ENCODE peak calls at places on chromosomes 5 and 9, in seven cellular contexts. I, R, S, M, C, E and Z are unnamed samples.
A peak's percentile ranks its signal among the peaks of the same experiment; 100 is the strongest.

GRCh38 chr5:16590685-16591084 is 26.1 kb downstream of the RETREG1 start:
- DNase-seq in R (no peak), M (no peak), C (no peak), I (no peak), S (no peak), E (no peak), Z (no peak)

GRCh38 chr5:10660720-10661387 is 97.0 kb downstream of the ANKRD33B start:
- DNase-seq in R (no peak), M (no peak), E (no peak), S (no peak), C (no peak), I (no peak), Z (no peak)

GRCh38 chr5:39526914-39527477 is 102.2 kb upstream of the DAB2 start:
- DNase-seq in M (no peak), C (no peak), I (peak; percentile 34), S (no peak), R (no peak), E (no peak), Z (no peak)

GRCh38 chr5:139796061-139796806 is 626 bp downstream of the PSD2 start:
- DNase-seq in M (no peak), E (no peak), C (no peak), S (peak; percentile 45), R (no peak), I (no peak), Z (no peak)

GRCh38 chr9:94850540-94851434 is 124.3 kb downstream of the AOPEP start:
- DNase-seq in R (no peak), C (no peak), M (no peak), I (no peak), E (no peak), S (no peak), Z (no peak)

GRCh38 chr9:99824378-99825157 is 2.9 kb downstream of the NR4A3 start:
- DNase-seq in M (no peak), E (no peak), C (no peak), I (no peak), R (peak; percentile 49), S (peak; percentile 47), Z (no peak)

GRCh38 chr5:97164846-97165245 is 18.2 kb downstream of the RIOK2 start:
- DNase-seq in I (no peak), S (no peak), R (no peak), M (no peak), E (no peak), C (no peak), Z (no peak)

GRCh38 chr9:129071526-129072131 is 9.3 kb upstream of the DOLPP1 start:
- DNase-seq in S (no peak), I (no peak), R (no peak), E (no peak), M (no peak), C (no peak), Z (no peak)

GRCh38 chr5:127092690-127093089 is 19.4 kb upstream of the C5orf63 start:
- DNase-seq in E (no peak), M (peak; percentile 67), C (no peak), S (no peak), R (peak; percentile 65), I (no peak), Z (no peak)

GRCh38 chr9:135833864-135834263 is 73.5 kb downstream of the CAMSAP1 start:
- DNase-seq in C (no peak), S (no peak), E (no peak), R (no peak), M (no peak), I (no peak), Z (no peak)

GRCh38 chr5:90613918-90614504 is 55.4 kb downstream of the ADGRV1 start:
- DNase-seq in E (no peak), S (no peak), R (no peak), I (no peak), C (no peak), M (peak; percentile 15), Z (no peak)

GRCh38 chr9:23160952-23161469 is 665.0 kb downstream of the ELAVL2 start:
- DNase-seq in C (no peak), E (no peak), S (no peak), R (no peak), M (no peak), I (no peak), Z (no peak)

GRCh38 chr9:127083133-127083532 is 39.3 kb downstream of the ANGPTL2 start:
- DNase-seq in R (no peak), I (no peak), E (no peak), S (peak; percentile 2), M (no peak), C (no peak), Z (no peak)

GRCh38 chr9:105510024-105510423 is 47.9 kb upstream of the FKTN start:
- DNase-seq in R (peak; percentile 71), I (no peak), S (no peak), C (no peak), M (peak; percentile 95), E (peak; percentile 9), Z (peak; percentile 19)

GRCh38 chr5:173785421-173785820 is 102.7 kb upstream of the CPEB4 start:
- DNase-seq in E (no peak), M (no peak), S (no peak), R (no peak), C (no peak), I (no peak), Z (no peak)

GRCh38 chr9:114196924-114197570 is 41.7 kb downstream of the COL27A1 start:
- DNase-seq in C (no peak), E (no peak), I (no peak), S (peak; percentile 88), R (peak; percentile 21), M (no peak), Z (no peak)

GRCh38 chr5:94746731-94747124 is 128.3 kb downstream of the SLF1 start:
- DNase-seq in I (no peak), S (no peak), E (no peak), R (no peak), M (peak; percentile 56), C (no peak), Z (no peak)

GRCh38 chr5:175815126-175815913 is 56.1 kb upstream of the CPLX2 start:
- DNase-seq in C (no peak), I (no peak), S (no peak), R (no peak), E (no peak), M (no peak), Z (no peak)

GRCh38 chr9:130616451-130616850 is 37.1 kb downstream of the FUBP3 start:
- DNase-seq in S (no peak), E (no peak), I (no peak), R (no peak), M (no peak), C (no peak), Z (no peak)

GRCh38 chr5:119521232-119521631 is 68.9 kb downstream of the HSD17B4 start:
- DNase-seq in S (no peak), C (no peak), E (no peak), I (no peak), R (no peak), M (no peak), Z (no peak)

GRCh38 chr9:131724678-131725077 is 15.2 kb downstream of the RAPGEF1 start:
- DNase-seq in M (no peak), S (no peak), R (no peak), E (no peak), C (no peak), I (no peak), Z (no peak)
- H3K4me3 ChIP-seq in M (no peak overlapping the region), S (no peak overlapping the region), R (no peak overlapping the region), E (no peak overlapping the region), C (no peak overlapping the region), I (no peak overlapping the region), Z (no peak overlapping the region)

GRCh38 chr5:3715048-3715447 is 119.4 kb downstream of the IRX1 start:
- DNase-seq in I (no peak), E (no peak), R (no peak), C (no peak), M (no peak), S (no peak), Z (no peak)

GRCh38 chr5:3709058-3709723 is 113.6 kb downstream of the IRX1 start:
- DNase-seq in I (no peak), C (no peak), S (no peak), R (no peak), E (no peak), M (no peak), Z (no peak)

DNA sequence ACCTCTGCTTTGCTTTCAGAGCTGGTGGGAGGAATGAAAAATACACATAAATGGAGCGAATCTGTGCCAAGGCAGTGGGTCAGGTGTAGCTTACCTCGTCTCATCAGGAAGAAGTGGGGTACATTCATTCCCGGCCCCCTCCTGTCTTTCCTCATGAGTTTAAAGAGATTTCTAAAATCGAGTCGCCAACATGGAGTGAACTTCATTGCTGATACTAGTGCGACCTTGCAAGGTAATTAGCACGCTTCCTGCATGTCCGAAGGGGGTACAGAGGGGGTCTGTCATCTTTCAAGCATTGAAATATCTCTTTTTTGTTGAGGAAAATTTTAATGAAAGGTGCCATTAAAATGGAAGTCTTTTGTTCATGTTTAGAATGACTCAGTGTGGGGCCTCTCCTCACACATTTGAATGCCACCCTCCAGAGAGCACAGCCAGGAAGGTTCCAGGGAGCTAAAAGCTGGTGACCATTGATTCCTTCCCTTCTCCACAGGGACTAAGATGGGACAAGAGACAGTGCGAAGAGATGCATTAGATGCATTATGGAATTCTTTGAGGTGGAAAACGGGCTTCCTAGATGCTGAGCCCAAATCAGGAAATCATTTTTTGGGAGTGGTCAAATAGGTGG is 114.2 kb downstream of the IRX1 start:
- DNase-seq in R (no peak), I (no peak), M (no peak), C (no peak), S (no peak), E (no peak), Z (no peak)
- H3K27me3 ChIP-seq in R (no peaks in the 10 kb centered on the region), I (no peaks in the 10 kb centered on the region), M (no peaks in the 10 kb centered on the region), C (no peaks in the 10 kb centered on the region), S (peaks cover 87% of the 10 kb centered on the region), E (no peaks in the 10 kb centered on the region), Z (no peaks in the 10 kb centered on the region)

DNA sequence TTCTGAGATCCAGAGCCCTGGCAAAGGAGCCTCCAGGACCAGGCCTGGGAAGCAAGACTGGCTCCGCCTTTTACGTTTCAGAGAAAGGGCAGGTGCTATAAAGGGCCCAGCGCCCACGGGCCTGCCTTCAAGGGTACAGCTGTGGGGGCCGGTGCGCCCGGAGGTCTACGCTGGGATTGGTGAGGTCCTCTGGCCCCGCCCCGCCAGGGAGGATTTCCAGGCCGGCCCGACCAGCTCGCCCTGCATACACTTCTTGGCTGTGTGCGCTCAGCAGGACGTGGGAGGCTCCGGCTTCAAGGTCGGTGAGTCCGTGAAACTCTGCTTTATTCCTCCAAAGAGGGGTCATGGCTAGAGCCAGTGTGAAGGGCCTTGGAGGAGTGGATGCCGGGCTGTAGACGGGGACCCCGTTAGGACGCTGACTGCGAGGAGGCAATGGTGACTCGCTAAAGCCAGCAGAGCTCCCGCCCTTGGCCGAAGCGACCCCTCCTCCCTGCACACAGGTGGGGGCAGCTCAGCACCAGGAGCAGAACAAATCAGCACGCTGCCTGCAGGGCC is at the start of gene CKMT2:
- DNase-seq in M (peak; percentile 34), C (peak; percentile 90), S (peak; percentile 89), I (no peak), E (no peak), R (peak; percentile 34), Z (peak; percentile 5)
- H3K4me3 ChIP-seq in M (peak within 1 kb of the TSS; percentile 30), C (peak within 1 kb of the TSS; percentile 78), S (peak within 1 kb of the TSS; percentile 62), I (no peak within 1 kb of the TSS), E (no peak within 1 kb of the TSS), R (no peak within 1 kb of the TSS), Z (peak within 1 kb of the TSS; percentile 24)

DNA sequence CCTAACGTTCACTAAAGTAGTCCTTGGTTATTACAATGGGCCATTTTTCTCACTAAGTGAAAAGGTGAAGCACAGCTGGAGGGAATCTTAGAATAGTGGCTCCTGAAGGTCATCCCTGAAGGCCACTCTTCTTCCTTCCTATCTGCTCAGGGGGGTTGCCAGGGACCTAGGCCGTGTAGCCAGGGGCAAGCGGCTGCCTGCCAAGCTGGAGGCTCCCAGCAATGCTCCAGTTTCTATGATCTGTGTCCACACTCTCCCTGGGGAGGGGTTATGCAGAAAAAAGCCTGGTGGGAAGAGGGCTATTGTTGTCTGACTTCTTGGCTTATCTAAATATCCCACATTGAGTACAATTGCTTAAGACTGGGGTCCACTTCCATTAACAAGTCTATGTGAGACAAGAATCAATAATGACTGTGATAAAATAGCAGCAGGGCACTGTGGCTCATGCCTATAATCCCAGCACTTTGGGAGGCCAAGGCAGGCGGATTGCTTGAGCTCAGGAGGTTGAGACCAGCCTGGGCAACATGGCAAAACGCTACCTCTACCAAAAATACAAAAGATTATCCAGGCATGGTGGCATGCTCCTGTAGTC is 3.8 kb downstream of the NMRK1 start:
- DNase-seq in E (no peak), C (no peak), M (no peak), S (no peak), R (no peak), I (no peak), Z (no peak)
- H3K27me3 ChIP-seq in E (no peaks in the 10 kb centered on the region), C (no peaks in the 10 kb centered on the region), M (no peaks in the 10 kb centered on the region), S (no peaks in the 10 kb centered on the region), R (no peaks in the 10 kb centered on the region), I (no peaks in the 10 kb centered on the region), Z (no peaks in the 10 kb centered on the region)